ENCODE peak calls at places on chromosomes 3 and 15, in five cellular contexts. One of them, this sample, is unnamed.

GRCh38 chr3:126287536-126288181 is 69.5 kb downstream of the KLF15 start:
- DNase-seq in heart left ventricle: peak; percentile 64
- DNase-seq in spleen: peak; percentile 77
- DNase-seq in sigmoid colon: peak; percentile 92
- DNase-seq in B cell: no peak
- DNase-seq in this sample: no peak

GRCh38 chr15:40906101-40906946 is 12.1 kb downstream of the VPS18 start:
- DNase-seq in heart left ventricle: peak; percentile 94
- DNase-seq in spleen: peak; percentile 97
- DNase-seq in sigmoid colon: peak; percentile 94
- DNase-seq in B cell: peak; percentile 90
- DNase-seq in this sample: peak; percentile 88

GRCh38 chr15:62228604-62229003 is 63.5 kb upstream of the C2CD4B start:
- DNase-seq in heart left ventricle: no peak
- DNase-seq in spleen: no peak
- DNase-seq in sigmoid colon: no peak
- DNase-seq in B cell: no peak
- DNase-seq in this sample: no peak

GRCh38 chr3:157073810-157074209 is 86.1 kb downstream of the CCNL1 start:
- DNase-seq in heart left ventricle: no peak
- DNase-seq in spleen: no peak
- DNase-seq in sigmoid colon: no peak
- DNase-seq in B cell: no peak
- DNase-seq in this sample: no peak

GRCh38 chr3:42778644-42779043 is 5.6 kb upstream of the CCDC13 start:
- DNase-seq in heart left ventricle: no peak
- DNase-seq in spleen: no peak
- DNase-seq in sigmoid colon: no peak
- DNase-seq in B cell: no peak
- DNase-seq in this sample: no peak

GRCh38 chr3:25547928-25548327 is 116.8 kb downstream of the TOP2B start:
- DNase-seq in heart left ventricle: no peak
- DNase-seq in spleen: no peak
- DNase-seq in sigmoid colon: no peak
- DNase-seq in B cell: no peak
- DNase-seq in this sample: no peak

GRCh38 chr15:68603951-68604350 is 25.2 kb downstream of the CORO2B start:
- DNase-seq in heart left ventricle: no peak
- DNase-seq in spleen: peak; percentile 57
- DNase-seq in sigmoid colon: no peak
- DNase-seq in B cell: no peak
- DNase-seq in this sample: no peak

GRCh38 chr15:38150794-38151193 is 101.8 kb upstream of the SPRED1 start:
- DNase-seq in heart left ventricle: no peak
- DNase-seq in spleen: no peak
- DNase-seq in sigmoid colon: no peak
- DNase-seq in B cell: no peak
- DNase-seq in this sample: no peak

GRCh38 chr3:61704807-61705206 is 143.4 kb downstream of the PTPRG start:
- DNase-seq in heart left ventricle: no peak
- DNase-seq in spleen: no peak
- DNase-seq in sigmoid colon: no peak
- DNase-seq in B cell: no peak
- DNase-seq in this sample: no peak

GRCh38 chr3:12891985-12892839 is 50.8 kb upstream of the RPL32 start:
- DNase-seq in heart left ventricle: peak; percentile 53
- DNase-seq in spleen: peak; percentile 68
- DNase-seq in sigmoid colon: no peak
- DNase-seq in B cell: no peak
- DNase-seq in this sample: peak; percentile 75

GRCh38 chr3:18988619-18989229 is 159.6 kb upstream of the KCNH8 start:
- DNase-seq in heart left ventricle: no peak
- DNase-seq in spleen: no peak
- DNase-seq in sigmoid colon: no peak
- DNase-seq in B cell: no peak
- DNase-seq in this sample: no peak
- TF ChIP-seq CTCF in heart left ventricle: peak; percentile 56
- TF ChIP-seq CTCF in spleen: peak; percentile 29
- TF ChIP-seq CTCF in sigmoid colon: peak; percentile 14
- TF ChIP-seq CTCF in B cell: peak; percentile 36
- TF ChIP-seq CTCF in this sample: peak; percentile 24

GRCh38 chr3:129418041-129418973 is 10.1 kb downstream of the EFCAB12 start:
- DNase-seq in heart left ventricle: no peak
- DNase-seq in spleen: no peak
- DNase-seq in sigmoid colon: no peak
- DNase-seq in B cell: no peak
- DNase-seq in this sample: no peak
- TF ChIP-seq CTCF in heart left ventricle: no peak
- TF ChIP-seq CTCF in spleen: no peak
- TF ChIP-seq CTCF in sigmoid colon: no peak
- TF ChIP-seq CTCF in B cell: no peak
- TF ChIP-seq CTCF in this sample: no peak

DNA sequence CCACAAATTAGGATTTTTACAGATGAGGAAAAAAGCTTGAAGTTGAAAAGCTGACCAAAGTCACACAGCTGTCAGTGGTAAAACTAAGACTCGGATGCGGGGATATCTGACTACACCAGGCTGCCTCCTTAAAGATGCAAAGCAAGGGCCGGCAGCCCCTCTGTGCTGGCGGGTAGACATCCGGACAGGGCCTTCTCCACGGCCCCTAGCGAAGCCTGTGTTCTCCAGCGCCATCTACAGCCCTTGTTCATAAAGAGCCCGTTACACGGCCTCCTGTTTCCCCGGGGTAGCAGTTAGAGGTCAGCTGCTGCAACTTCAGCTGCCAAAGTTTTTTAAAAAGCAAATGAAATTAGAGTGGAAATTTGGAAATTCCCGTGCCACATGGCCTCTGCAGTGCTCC is 383.0 kb downstream of the TBL1XR1 start:
- DNase-seq in heart left ventricle: peak; percentile 45
- DNase-seq in spleen: no peak
- DNase-seq in sigmoid colon: peak; percentile 71
- DNase-seq in B cell: no peak
- DNase-seq in this sample: peak; percentile 55
- TF ChIP-seq CTCF in heart left ventricle: peak; percentile 69
- TF ChIP-seq CTCF in spleen: peak; percentile 42
- TF ChIP-seq CTCF in sigmoid colon: peak; percentile 12
- TF ChIP-seq CTCF in B cell: no peak
- TF ChIP-seq CTCF in this sample: peak; percentile 56

DNA sequence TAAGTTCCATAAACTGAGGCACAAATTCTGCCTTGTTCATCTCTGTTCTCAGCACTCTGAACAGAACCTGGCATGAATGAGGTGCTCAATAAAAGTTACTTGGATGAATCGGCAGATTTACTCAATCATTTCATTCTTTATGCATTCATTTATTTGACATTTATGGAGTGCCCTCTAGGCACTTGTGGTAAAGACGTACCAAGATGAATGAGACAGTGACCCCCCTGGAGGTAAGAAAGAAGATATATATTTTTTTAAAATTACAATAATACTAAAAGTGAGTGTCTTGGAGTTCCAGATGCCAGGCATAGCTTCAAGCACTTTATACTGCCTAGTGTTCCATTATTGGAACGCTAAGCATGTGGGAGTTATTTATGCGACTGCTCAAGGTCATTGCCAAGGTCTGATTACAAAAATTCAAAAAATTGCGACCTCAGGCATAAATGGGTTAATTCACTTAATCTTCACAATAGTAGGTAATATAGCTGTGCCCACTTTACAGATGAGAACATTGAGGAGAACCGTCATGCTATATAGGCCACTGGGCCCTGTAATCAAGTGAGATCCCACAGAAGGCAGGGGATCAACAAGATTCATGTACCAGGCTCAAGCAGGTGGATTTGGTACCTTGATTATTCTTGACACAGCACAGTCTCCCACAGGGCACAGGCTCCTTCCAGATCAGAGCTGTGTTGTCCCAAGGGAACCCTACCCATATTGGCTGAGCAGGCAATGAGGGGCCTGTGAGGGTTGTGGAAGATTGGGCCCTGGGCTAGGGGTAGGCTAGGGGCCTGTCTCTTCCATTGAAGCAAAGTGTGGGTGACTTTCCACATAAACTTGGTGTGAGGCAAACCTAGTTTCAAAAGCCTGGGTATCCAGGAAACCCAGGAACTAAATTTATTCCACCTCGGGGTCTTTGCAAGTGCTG is 10.7 kb downstream of the XIRP1 start:
- DNase-seq in heart left ventricle: no peak
- DNase-seq in spleen: no peak
- DNase-seq in sigmoid colon: no peak
- DNase-seq in B cell: no peak
- DNase-seq in this sample: no peak
- TF ChIP-seq CTCF in heart left ventricle: no peak
- TF ChIP-seq CTCF in spleen: no peak
- TF ChIP-seq CTCF in sigmoid colon: no peak
- TF ChIP-seq CTCF in B cell: no peak
- TF ChIP-seq CTCF in this sample: no peak

DNA sequence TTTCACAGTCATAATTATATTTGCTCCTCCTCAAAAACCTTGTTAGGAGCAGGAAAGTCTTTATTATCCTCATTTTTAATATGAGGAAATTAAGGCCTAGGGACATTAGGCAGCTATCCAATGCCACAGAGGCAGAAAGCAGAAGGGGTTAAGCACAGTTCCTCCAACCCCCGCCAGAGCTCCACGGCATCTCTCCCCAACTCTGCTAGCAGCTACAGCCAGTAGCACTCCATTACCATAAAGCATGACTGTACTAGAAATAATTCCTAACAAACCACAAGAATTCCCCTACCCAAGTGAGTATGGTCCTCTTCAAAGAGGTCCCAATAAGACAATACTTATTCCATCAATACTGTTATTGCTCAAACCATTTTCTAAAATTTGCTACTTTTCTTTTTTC is 9.8 kb downstream of the HEG1 start:
- DNase-seq in heart left ventricle: no peak
- DNase-seq in spleen: no peak
- DNase-seq in sigmoid colon: no peak
- DNase-seq in B cell: no peak
- DNase-seq in this sample: no peak
- TF ChIP-seq CTCF in heart left ventricle: no peak
- TF ChIP-seq CTCF in spleen: no peak
- TF ChIP-seq CTCF in sigmoid colon: no peak
- TF ChIP-seq CTCF in B cell: no peak
- TF ChIP-seq CTCF in this sample: no peak

DNA sequence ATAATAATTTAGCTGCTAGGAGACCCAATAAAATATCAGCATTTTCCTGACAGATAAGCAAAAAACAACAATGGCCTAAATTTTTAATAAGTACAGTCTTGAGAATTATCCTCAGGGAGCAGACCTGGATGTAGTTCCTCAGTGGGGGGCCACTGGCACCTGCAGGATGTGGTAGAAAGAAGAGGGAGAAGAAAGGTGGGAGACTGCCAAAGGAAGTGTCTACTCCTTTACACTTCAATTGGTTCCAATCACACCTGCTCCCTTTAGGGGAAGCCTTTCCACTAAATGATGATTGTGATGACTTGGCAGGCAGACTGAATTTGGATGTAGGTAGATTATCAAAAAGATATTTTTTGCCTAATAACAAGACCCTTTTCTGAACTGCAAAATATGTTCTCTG is 353.0 kb upstream of the SATB1 start:
- DNase-seq in heart left ventricle: no peak
- DNase-seq in spleen: no peak
- DNase-seq in sigmoid colon: no peak
- DNase-seq in B cell: no peak
- DNase-seq in this sample: no peak
- TF ChIP-seq CTCF in heart left ventricle: no peak
- TF ChIP-seq CTCF in spleen: no peak
- TF ChIP-seq CTCF in sigmoid colon: no peak
- TF ChIP-seq CTCF in B cell: no peak
- TF ChIP-seq CTCF in this sample: no peak

GRCh38 chr3:159892171-159892791 is 96.4 kb upstream of the IL12A start:
- DNase-seq in heart left ventricle: peak; percentile 43
- DNase-seq in spleen: no peak
- DNase-seq in sigmoid colon: no peak
- DNase-seq in B cell: no peak
- DNase-seq in this sample: no peak
- TF ChIP-seq CTCF in heart left ventricle: no peak
- TF ChIP-seq CTCF in spleen: no peak
- TF ChIP-seq CTCF in sigmoid colon: no peak
- TF ChIP-seq CTCF in B cell: no peak
- TF ChIP-seq CTCF in this sample: no peak

GRCh38 chr15:89247441-89247840 is 3.7 kb downstream of the FANCI start:
- DNase-seq in heart left ventricle: no peak
- DNase-seq in spleen: no peak
- DNase-seq in sigmoid colon: no peak
- DNase-seq in B cell: no peak
- DNase-seq in this sample: no peak

GRCh38 chr15:89248584-89248983 is 4.8 kb downstream of the FANCI start:
- DNase-seq in heart left ventricle: no peak
- DNase-seq in spleen: no peak
- DNase-seq in sigmoid colon: no peak
- DNase-seq in B cell: no peak
- DNase-seq in this sample: no peak

GRCh38 chr15:89243046-89243690 is 611 bp upstream of the FANCI start:
- DNase-seq in heart left ventricle: no peak
- DNase-seq in spleen: no peak
- DNase-seq in sigmoid colon: peak; percentile 75
- DNase-seq in B cell: no peak
- DNase-seq in this sample: no peak

GRCh38 chr15:89244512-89244869 is 712 bp downstream of the FANCI start:
- DNase-seq in heart left ventricle: no peak
- DNase-seq in spleen: no peak
- DNase-seq in sigmoid colon: no peak
- DNase-seq in B cell: no peak
- DNase-seq in this sample: peak; percentile 41

GRCh38 chr15:89243691-89244511 is at the start of gene FANCI:
- DNase-seq in heart left ventricle: peak; percentile 94
- DNase-seq in spleen: peak; percentile 99
- DNase-seq in sigmoid colon: peak; percentile 96
- DNase-seq in B cell: peak; percentile 87
- DNase-seq in this sample: peak; percentile 96
- TF ChIP-seq CTCF in heart left ventricle: peak; percentile 70
- TF ChIP-seq CTCF in spleen: peak; percentile 71
- TF ChIP-seq CTCF in sigmoid colon: peak; percentile 24
- TF ChIP-seq CTCF in B cell: peak; percentile 16
- TF ChIP-seq CTCF in this sample: peak; percentile 57

DNA sequence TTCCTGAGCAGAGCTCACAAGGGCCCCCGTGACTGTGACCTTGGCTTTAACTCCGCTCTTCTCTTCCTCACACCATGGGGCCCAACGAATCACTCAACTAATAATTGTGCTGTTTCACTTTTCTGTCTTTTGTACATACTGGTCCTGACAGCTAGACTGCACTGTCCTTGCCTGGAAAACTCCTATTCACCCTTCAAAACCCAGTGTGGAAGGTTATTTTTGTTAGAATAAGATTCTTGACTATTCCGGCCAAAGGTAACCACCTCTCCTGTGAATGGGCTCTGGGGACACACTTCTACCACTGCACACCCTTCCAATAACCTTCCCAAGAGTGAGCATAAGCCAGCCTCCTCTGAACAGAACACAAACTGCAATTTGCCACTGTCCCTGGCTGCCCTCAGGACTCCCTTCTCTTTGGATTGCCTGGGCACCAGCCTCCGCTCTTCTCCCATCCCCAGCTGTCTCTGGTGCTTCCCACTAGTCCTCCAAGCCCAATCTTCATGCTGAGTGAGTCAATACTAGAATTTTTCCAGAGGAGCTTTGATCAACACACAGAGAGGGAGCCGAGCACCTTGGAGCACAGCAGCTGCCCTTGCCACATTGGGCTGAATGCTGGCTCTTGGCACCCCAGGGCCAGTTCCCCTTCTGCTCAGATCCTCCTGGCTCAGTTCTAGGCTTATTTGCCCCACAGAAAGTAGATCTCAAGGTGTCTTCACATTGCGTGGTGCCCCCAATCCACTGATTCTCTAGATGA is 2.1 kb downstream of the SCN5A start:
- DNase-seq in heart left ventricle: no peak
- DNase-seq in spleen: no peak
- DNase-seq in sigmoid colon: peak; percentile 42
- DNase-seq in B cell: peak; percentile 6
- DNase-seq in this sample: peak; percentile 10
- TF ChIP-seq CTCF in heart left ventricle: no peak
- TF ChIP-seq CTCF in spleen: no peak
- TF ChIP-seq CTCF in sigmoid colon: no peak
- TF ChIP-seq CTCF in B cell: no peak
- TF ChIP-seq CTCF in this sample: no peak

GRCh38 chr3:136181741-136182140 is 14.4 kb downstream of the MSL2 start:
- DNase-seq in heart left ventricle: no peak
- DNase-seq in spleen: no peak
- DNase-seq in sigmoid colon: no peak
- DNase-seq in B cell: no peak
- DNase-seq in this sample: no peak
- TF ChIP-seq CTCF in heart left ventricle: no peak
- TF ChIP-seq CTCF in spleen: no peak
- TF ChIP-seq CTCF in sigmoid colon: no peak
- TF ChIP-seq CTCF in B cell: no peak
- TF ChIP-seq CTCF in this sample: no peak